ENCODE peak calls at places on chromosomes 11 and 22, in seven cellular contexts. One of them, this sample, is unnamed.

GRCh38 chr11:114563077-114563476 is 3.4 kb upstream of the NXPE1 start:
- DNase-seq in activated T-cell treated with anti-CD3 and anti-CD28 coated beads for 1 hour: no peak
- DNase-seq in CD4-positive, alpha-beta T cell: no peak
- DNase-seq in lower leg skin: no peak
- DNase-seq in NAMALWA: no peak
- DNase-seq in NCI-H2029: no peak
- DNase-seq in fibroblast of the conjunctiva: no peak
- DNase-seq in this sample: peak

GRCh38 chr11:115874843-115875242 is 370.6 kb upstream of the CADM1 start:
- DNase-seq in NAMALWA: peak
- DNase-seq in lower leg skin: no peak
- DNase-seq in activated T-cell treated with anti-CD3 and anti-CD28 coated beads for 1 hour: no peak
- DNase-seq in fibroblast of the conjunctiva: no peak
- DNase-seq in CD4-positive, alpha-beta T cell: no peak
- DNase-seq in NCI-H2029: no peak
- DNase-seq in this sample: no peak

GRCh38 chr11:3109921-3110706 is 52.9 kb upstream of the CARS1 start:
- DNase-seq in CD4-positive, alpha-beta T cell: peak
- DNase-seq in fibroblast of the conjunctiva: no peak
- DNase-seq in NAMALWA: peak
- DNase-seq in activated T-cell treated with anti-CD3 and anti-CD28 coated beads for 1 hour: peak
- DNase-seq in lower leg skin: peak
- DNase-seq in NCI-H2029: peak
- DNase-seq in this sample: peak

GRCh38 chr11:34345012-34345804 is 12.6 kb downstream of the ABTB2 start:
- DNase-seq in lower leg skin: no peak
- DNase-seq in activated T-cell treated with anti-CD3 and anti-CD28 coated beads for 1 hour: no peak
- DNase-seq in fibroblast of the conjunctiva: no peak
- DNase-seq in NCI-H2029: peak
- DNase-seq in CD4-positive, alpha-beta T cell: no peak
- DNase-seq in NAMALWA: no peak
- DNase-seq in this sample: peak

GRCh38 chr22:17368727-17369552 is at the start of gene CECR2:
- DNase-seq in NAMALWA: peak
- DNase-seq in activated T-cell treated with anti-CD3 and anti-CD28 coated beads for 1 hour: no peak
- DNase-seq in fibroblast of the conjunctiva: no peak
- DNase-seq in CD4-positive, alpha-beta T cell: no peak
- DNase-seq in NCI-H2029: peak
- DNase-seq in lower leg skin: no peak
- DNase-seq in this sample: no peak

GRCh38 chr11:66543263-66544107 is 2.4 kb downstream of the ZDHHC24 start:
- DNase-seq in lower leg skin: no peak
- DNase-seq in CD4-positive, alpha-beta T cell: peak
- DNase-seq in NCI-H2029: no peak
- DNase-seq in fibroblast of the conjunctiva: peak
- DNase-seq in activated T-cell treated with anti-CD3 and anti-CD28 coated beads for 1 hour: peak
- DNase-seq in NAMALWA: peak
- DNase-seq in this sample: peak

GRCh38 chr11:111694851-111695250 is 71.3 kb downstream of the PPP2R1B start:
- DNase-seq in activated T-cell treated with anti-CD3 and anti-CD28 coated beads for 1 hour: no peak
- DNase-seq in lower leg skin: no peak
- DNase-seq in fibroblast of the conjunctiva: peak
- DNase-seq in CD4-positive, alpha-beta T cell: no peak
- DNase-seq in NAMALWA: no peak
- DNase-seq in NCI-H2029: peak
- DNase-seq in this sample: peak

GRCh38 chr11:74672956-74673895 is 58.0 kb downstream of the CHRDL2 start:
- DNase-seq in activated T-cell treated with anti-CD3 and anti-CD28 coated beads for 1 hour: no peak
- DNase-seq in NCI-H2029: peak
- DNase-seq in fibroblast of the conjunctiva: peak
- DNase-seq in NAMALWA: no peak
- DNase-seq in CD4-positive, alpha-beta T cell: no peak
- DNase-seq in lower leg skin: peak
- DNase-seq in this sample: peak

GRCh38 chr11:67195971-67196418 is 70.3 kb upstream of the GRK2 start:
- DNase-seq in NCI-H2029: no peak
- DNase-seq in lower leg skin: no peak
- DNase-seq in NAMALWA: no peak
- DNase-seq in fibroblast of the conjunctiva: peak
- DNase-seq in CD4-positive, alpha-beta T cell: no peak
- DNase-seq in activated T-cell treated with anti-CD3 and anti-CD28 coated beads for 1 hour: no peak
- DNase-seq in this sample: peak

GRCh38 chr11:130103296-130103814 is 33.7 kb downstream of the APLP2 start:
- DNase-seq in NCI-H2029: no peak
- DNase-seq in NAMALWA: no peak
- DNase-seq in fibroblast of the conjunctiva: peak
- DNase-seq in CD4-positive, alpha-beta T cell: no peak
- DNase-seq in activated T-cell treated with anti-CD3 and anti-CD28 coated beads for 1 hour: no peak
- DNase-seq in lower leg skin: no peak
- DNase-seq in this sample: peak

GRCh38 chr22:23500508-23501208 is 79.4 kb downstream of the IGLL1 start:
- DNase-seq in fibroblast of the conjunctiva: no peak
- DNase-seq in CD4-positive, alpha-beta T cell: no peak
- DNase-seq in activated T-cell treated with anti-CD3 and anti-CD28 coated beads for 1 hour: no peak
- DNase-seq in NAMALWA: no peak
- DNase-seq in NCI-H2029: no peak
- DNase-seq in lower leg skin: peak
- DNase-seq in this sample: no peak

GRCh38 chr11:124717786-124718634 is 21.7 kb upstream of the NRGN start:
- DNase-seq in CD4-positive, alpha-beta T cell: no peak
- DNase-seq in activated T-cell treated with anti-CD3 and anti-CD28 coated beads for 1 hour: no peak
- DNase-seq in lower leg skin: no peak
- DNase-seq in fibroblast of the conjunctiva: no peak
- DNase-seq in NCI-H2029: no peak
- DNase-seq in NAMALWA: no peak
- DNase-seq in this sample: peak

GRCh38 chr11:77842451-77843121 is 21.6 kb downstream of the AAMDC start:
- DNase-seq in CD4-positive, alpha-beta T cell: no peak
- DNase-seq in activated T-cell treated with anti-CD3 and anti-CD28 coated beads for 1 hour: no peak
- DNase-seq in lower leg skin: no peak
- DNase-seq in NCI-H2029: no peak
- DNase-seq in fibroblast of the conjunctiva: no peak
- DNase-seq in NAMALWA: no peak
- DNase-seq in this sample: peak

GRCh38 chr11:10208045-10208674 is 85.9 kb downstream of the SBF2 start:
- DNase-seq in CD4-positive, alpha-beta T cell: no peak
- DNase-seq in lower leg skin: no peak
- DNase-seq in NAMALWA: peak
- DNase-seq in NCI-H2029: peak
- DNase-seq in activated T-cell treated with anti-CD3 and anti-CD28 coated beads for 1 hour: no peak
- DNase-seq in fibroblast of the conjunctiva: peak
- DNase-seq in this sample: peak

GRCh38 chr11:34342008-34342533 is 15.7 kb downstream of the ABTB2 start:
- DNase-seq in lower leg skin: no peak
- DNase-seq in fibroblast of the conjunctiva: no peak
- DNase-seq in NCI-H2029: no peak
- DNase-seq in NAMALWA: no peak
- DNase-seq in activated T-cell treated with anti-CD3 and anti-CD28 coated beads for 1 hour: no peak
- DNase-seq in CD4-positive, alpha-beta T cell: no peak
- DNase-seq in this sample: peak

GRCh38 chr11:130146797-130147196 is 12.8 kb upstream of the ST14 start:
- DNase-seq in activated T-cell treated with anti-CD3 and anti-CD28 coated beads for 1 hour: no peak
- DNase-seq in NAMALWA: peak
- DNase-seq in fibroblast of the conjunctiva: no peak
- DNase-seq in CD4-positive, alpha-beta T cell: no peak
- DNase-seq in lower leg skin: no peak
- DNase-seq in NCI-H2029: no peak
- DNase-seq in this sample: no peak

GRCh38 chr11:121309688-121310087 is 17.1 kb downstream of the SC5D start:
- DNase-seq in CD4-positive, alpha-beta T cell: no peak
- DNase-seq in NAMALWA: no peak
- DNase-seq in lower leg skin: no peak
- DNase-seq in activated T-cell treated with anti-CD3 and anti-CD28 coated beads for 1 hour: no peak
- DNase-seq in NCI-H2029: no peak
- DNase-seq in fibroblast of the conjunctiva: no peak
- DNase-seq in this sample: no peak

GRCh38 chr22:33057363-33057995 is 702 bp downstream of the SYN3 start:
- DNase-seq in NCI-H2029: no peak
- DNase-seq in NAMALWA: no peak
- DNase-seq in lower leg skin: no peak
- DNase-seq in CD4-positive, alpha-beta T cell: no peak
- DNase-seq in activated T-cell treated with anti-CD3 and anti-CD28 coated beads for 1 hour: no peak
- DNase-seq in fibroblast of the conjunctiva: no peak
- DNase-seq in this sample: no peak

GRCh38 chr11:60182546-60183330 is at the start of gene MS4A6A:
- DNase-seq in NAMALWA: no peak
- DNase-seq in lower leg skin: no peak
- DNase-seq in CD4-positive, alpha-beta T cell: no peak
- DNase-seq in activated T-cell treated with anti-CD3 and anti-CD28 coated beads for 1 hour: no peak
- DNase-seq in NCI-H2029: no peak
- DNase-seq in fibroblast of the conjunctiva: no peak
- DNase-seq in this sample: no peak

GRCh38 chr22:23893957-23894709 is at the start of gene MIF:
- DNase-seq in NCI-H2029: peak
- DNase-seq in fibroblast of the conjunctiva: peak
- DNase-seq in lower leg skin: peak
- DNase-seq in CD4-positive, alpha-beta T cell: peak
- DNase-seq in activated T-cell treated with anti-CD3 and anti-CD28 coated beads for 1 hour: peak
- DNase-seq in NAMALWA: peak
- DNase-seq in this sample: peak

GRCh38 chr11:19846654-19847330 is 134.2 kb downstream of the NAV2 start:
- DNase-seq in NAMALWA: no peak
- DNase-seq in NCI-H2029: no peak
- DNase-seq in activated T-cell treated with anti-CD3 and anti-CD28 coated beads for 1 hour: no peak
- DNase-seq in lower leg skin: no peak
- DNase-seq in fibroblast of the conjunctiva: peak
- DNase-seq in CD4-positive, alpha-beta T cell: no peak
- DNase-seq in this sample: no peak

GRCh38 chr11:34416746-34417145 is 22.0 kb upstream of the CAT start:
- DNase-seq in fibroblast of the conjunctiva: no peak
- DNase-seq in NCI-H2029: no peak
- DNase-seq in NAMALWA: no peak
- DNase-seq in activated T-cell treated with anti-CD3 and anti-CD28 coated beads for 1 hour: no peak
- DNase-seq in CD4-positive, alpha-beta T cell: no peak
- DNase-seq in lower leg skin: no peak
- DNase-seq in this sample: peak

GRCh38 chr22:17489101-17489500 is 74.2 kb upstream of the SLC25A18 start:
- DNase-seq in activated T-cell treated with anti-CD3 and anti-CD28 coated beads for 1 hour: no peak
- DNase-seq in NAMALWA: no peak
- DNase-seq in fibroblast of the conjunctiva: no peak
- DNase-seq in lower leg skin: peak
- DNase-seq in CD4-positive, alpha-beta T cell: no peak
- DNase-seq in NCI-H2029: no peak
- DNase-seq in this sample: no peak

GRCh38 chr11:119284344-119285157 is 32.4 kb downstream of the MCAM start:
- DNase-seq in NCI-H2029: no peak
- DNase-seq in fibroblast of the conjunctiva: peak
- DNase-seq in CD4-positive, alpha-beta T cell: no peak
- DNase-seq in activated T-cell treated with anti-CD3 and anti-CD28 coated beads for 1 hour: no peak
- DNase-seq in NAMALWA: peak
- DNase-seq in lower leg skin: no peak
- DNase-seq in this sample: peak

GRCh38 chr11:69006816-69007215 is 6.2 kb downstream of the MRGPRF start:
- DNase-seq in CD4-positive, alpha-beta T cell: no peak
- DNase-seq in NAMALWA: no peak
- DNase-seq in lower leg skin: no peak
- DNase-seq in NCI-H2029: no peak
- DNase-seq in activated T-cell treated with anti-CD3 and anti-CD28 coated beads for 1 hour: no peak
- DNase-seq in fibroblast of the conjunctiva: no peak
- DNase-seq in this sample: no peak

GRCh38 chr11:36377759-36378553 is 81.9 kb downstream of the PRR5L start:
- DNase-seq in lower leg skin: no peak
- DNase-seq in NAMALWA: no peak
- DNase-seq in NCI-H2029: no peak
- DNase-seq in fibroblast of the conjunctiva: no peak
- DNase-seq in CD4-positive, alpha-beta T cell: no peak
- DNase-seq in activated T-cell treated with anti-CD3 and anti-CD28 coated beads for 1 hour: no peak
- DNase-seq in this sample: no peak

GRCh38 chr11:11580831-11581492 is 40.8 kb downstream of the GALNT18 start:
- DNase-seq in fibroblast of the conjunctiva: no peak
- DNase-seq in NCI-H2029: peak
- DNase-seq in NAMALWA: no peak
- DNase-seq in CD4-positive, alpha-beta T cell: no peak
- DNase-seq in activated T-cell treated with anti-CD3 and anti-CD28 coated beads for 1 hour: no peak
- DNase-seq in lower leg skin: peak
- DNase-seq in this sample: no peak

GRCh38 chr11:130890039-130890745 is 26.1 kb downstream of the SNX19 start:
- DNase-seq in NAMALWA: no peak
- DNase-seq in fibroblast of the conjunctiva: no peak
- DNase-seq in CD4-positive, alpha-beta T cell: no peak
- DNase-seq in lower leg skin: no peak
- DNase-seq in activated T-cell treated with anti-CD3 and anti-CD28 coated beads for 1 hour: no peak
- DNase-seq in NCI-H2029: no peak
- DNase-seq in this sample: no peak

GRCh38 chr11:74559934-74560309 is 32.5 kb upstream of the POLD3 start:
- DNase-seq in fibroblast of the conjunctiva: no peak
- DNase-seq in activated T-cell treated with anti-CD3 and anti-CD28 coated beads for 1 hour: no peak
- DNase-seq in NCI-H2029: no peak
- DNase-seq in NAMALWA: no peak
- DNase-seq in lower leg skin: no peak
- DNase-seq in CD4-positive, alpha-beta T cell: no peak
- DNase-seq in this sample: no peak

GRCh38 chr11:118908931-118909618 is 16.7 kb downstream of the BCL9L start:
- DNase-seq in fibroblast of the conjunctiva: peak
- DNase-seq in NCI-H2029: no peak
- DNase-seq in activated T-cell treated with anti-CD3 and anti-CD28 coated beads for 1 hour: no peak
- DNase-seq in CD4-positive, alpha-beta T cell: no peak
- DNase-seq in lower leg skin: peak
- DNase-seq in NAMALWA: no peak
- DNase-seq in this sample: peak

GRCh38 chr11:101582242-101583052 is 1.4 kb downstream of the TRPC6 start:
- DNase-seq in NAMALWA: no peak
- DNase-seq in fibroblast of the conjunctiva: no peak
- DNase-seq in activated T-cell treated with anti-CD3 and anti-CD28 coated beads for 1 hour: no peak
- DNase-seq in NCI-H2029: no peak
- DNase-seq in CD4-positive, alpha-beta T cell: no peak
- DNase-seq in lower leg skin: no peak
- DNase-seq in this sample: no peak

GRCh38 chr22:30894371-30894740 is 74.2 kb downstream of the MORC2 start:
- DNase-seq in fibroblast of the conjunctiva: no peak
- DNase-seq in NCI-H2029: no peak
- DNase-seq in lower leg skin: peak
- DNase-seq in CD4-positive, alpha-beta T cell: no peak
- DNase-seq in activated T-cell treated with anti-CD3 and anti-CD28 coated beads for 1 hour: no peak
- DNase-seq in NAMALWA: no peak
- DNase-seq in this sample: no peak

GRCh38 chr11:68397256-68397655 is 63.3 kb upstream of the PPP6R3 start:
- DNase-seq in NCI-H2029: no peak
- DNase-seq in activated T-cell treated with anti-CD3 and anti-CD28 coated beads for 1 hour: no peak
- DNase-seq in fibroblast of the conjunctiva: no peak
- DNase-seq in NAMALWA: no peak
- DNase-seq in lower leg skin: no peak
- DNase-seq in CD4-positive, alpha-beta T cell: no peak
- DNase-seq in this sample: no peak

GRCh38 chr11:102430158-102430836 is 22.3 kb downstream of the TMEM123 start:
- DNase-seq in CD4-positive, alpha-beta T cell: no peak
- DNase-seq in NCI-H2029: no peak
- DNase-seq in NAMALWA: peak
- DNase-seq in lower leg skin: no peak
- DNase-seq in fibroblast of the conjunctiva: no peak
- DNase-seq in activated T-cell treated with anti-CD3 and anti-CD28 coated beads for 1 hour: no peak
- DNase-seq in this sample: no peak

GRCh38 chr11:124748100-124748418 is 4.0 kb downstream of the VSIG2 start:
- DNase-seq in NAMALWA: no peak
- DNase-seq in activated T-cell treated with anti-CD3 and anti-CD28 coated beads for 1 hour: no peak
- DNase-seq in lower leg skin: no peak
- DNase-seq in NCI-H2029: no peak
- DNase-seq in CD4-positive, alpha-beta T cell: no peak
- DNase-seq in fibroblast of the conjunctiva: no peak
- DNase-seq in this sample: no peak

GRCh38 chr11:83858694-83859093 is 572.5 kb upstream of the CCDC90B start:
- DNase-seq in CD4-positive, alpha-beta T cell: no peak
- DNase-seq in activated T-cell treated with anti-CD3 and anti-CD28 coated beads for 1 hour: no peak
- DNase-seq in NAMALWA: no peak
- DNase-seq in NCI-H2029: no peak
- DNase-seq in lower leg skin: no peak
- DNase-seq in fibroblast of the conjunctiva: no peak
- DNase-seq in this sample: no peak

GRCh38 chr11:75265851-75266531 is 25.4 kb downstream of the TPBGL start:
- DNase-seq in lower leg skin: peak
- DNase-seq in CD4-positive, alpha-beta T cell: no peak
- DNase-seq in NCI-H2029: no peak
- DNase-seq in fibroblast of the conjunctiva: no peak
- DNase-seq in activated T-cell treated with anti-CD3 and anti-CD28 coated beads for 1 hour: no peak
- DNase-seq in NAMALWA: no peak
- DNase-seq in this sample: peak